ENCODE peak calls at places on chromosome 1, in six cellular contexts. One of them, this sample, is unnamed.

GRCh38 chr1:65083263-65083896 is 64.6 kb upstream of the AK4 start:
- DNase-seq in GM23338: no peak
- DNase-seq in MM.1S: no peak
- DNase-seq in neural progenitor cell: no peak
- DNase-seq in OCI-LY7: no peak
- DNase-seq in GM23248: peak; percentile 50
- DNase-seq in this sample: no peak

GRCh38 chr1:57470028-57470427 is 46.2 kb upstream of the DAB1 start:
- DNase-seq in GM23338: peak; percentile 27
- DNase-seq in MM.1S: no peak
- DNase-seq in neural progenitor cell: no peak
- DNase-seq in OCI-LY7: no peak
- DNase-seq in GM23248: peak; percentile 55
- DNase-seq in this sample: no peak

GRCh38 chr1:22045604-22046228 is 6.8 kb upstream of the CDC42 start:
- DNase-seq in GM23338: no peak
- DNase-seq in MM.1S: no peak
- DNase-seq in neural progenitor cell: no peak
- DNase-seq in OCI-LY7: no peak
- DNase-seq in GM23248: peak; percentile 31
- DNase-seq in this sample: peak; percentile 29

GRCh38 chr1:244303610-244303969 is 148.1 kb downstream of the ADSS2 start:
- DNase-seq in GM23338: no peak
- DNase-seq in MM.1S: no peak
- DNase-seq in neural progenitor cell: no peak
- DNase-seq in OCI-LY7: no peak
- DNase-seq in GM23248: no peak
- DNase-seq in this sample: no peak

GRCh38 chr1:228081578-228082259 is 789 bp upstream of the ARF1 start:
- DNase-seq in GM23338: peak; percentile 60
- DNase-seq in MM.1S: peak; percentile 42
- DNase-seq in neural progenitor cell: peak; percentile 75
- DNase-seq in OCI-LY7: peak; percentile 37
- DNase-seq in GM23248: peak; percentile 43
- DNase-seq in this sample: peak; percentile 44

GRCh38 chr1:8702848-8703810 is 114.3 kb downstream of the RERE start:
- DNase-seq in GM23338: peak; percentile 94
- DNase-seq in MM.1S: peak; percentile 93
- DNase-seq in neural progenitor cell: peak; percentile 97
- DNase-seq in OCI-LY7: peak; percentile 67
- DNase-seq in GM23248: peak; percentile 93
- DNase-seq in this sample: peak; percentile 93

GRCh38 chr1:231896806-231897205 is 270.2 kb downstream of the DISC1 start:
- DNase-seq in GM23338: no peak
- DNase-seq in MM.1S: no peak
- DNase-seq in neural progenitor cell: no peak
- DNase-seq in OCI-LY7: no peak
- DNase-seq in GM23248: no peak
- DNase-seq in this sample: no peak

GRCh38 chr1:227774051-227774720 is 39.0 kb downstream of the SNAP47 start:
- DNase-seq in GM23338: no peak
- DNase-seq in MM.1S: no peak
- DNase-seq in neural progenitor cell: no peak
- DNase-seq in OCI-LY7: no peak
- DNase-seq in GM23248: no peak
- DNase-seq in this sample: no peak

GRCh38 chr1:22428672-22429071 is 23.0 kb upstream of the ZBTB40 start:
- DNase-seq in GM23338: peak; percentile 86
- DNase-seq in MM.1S: peak; percentile 69
- DNase-seq in neural progenitor cell: peak; percentile 55
- DNase-seq in OCI-LY7: peak; percentile 88
- DNase-seq in GM23248: peak; percentile 62
- DNase-seq in this sample: peak; percentile 70

GRCh38 chr1:239976130-239976968 is 115.3 kb upstream of the FMN2 start:
- DNase-seq in GM23338: peak; percentile 75
- DNase-seq in MM.1S: peak; percentile 78
- DNase-seq in neural progenitor cell: peak; percentile 71
- DNase-seq in OCI-LY7: peak; percentile 55
- DNase-seq in GM23248: peak; percentile 69
- DNase-seq in this sample: peak; percentile 86

GRCh38 chr1:40782371-40782956 is 1.1 kb upstream of the KCNQ4 start:
- DNase-seq in GM23338: peak; percentile 73
- DNase-seq in MM.1S: no peak
- DNase-seq in neural progenitor cell: peak; percentile 73
- DNase-seq in OCI-LY7: no peak
- DNase-seq in GM23248: no peak
- DNase-seq in this sample: no peak

GRCh38 chr1:211627259-211627658 is 48.2 kb downstream of the NEK2 start:
- DNase-seq in GM23338: no peak
- DNase-seq in MM.1S: no peak
- DNase-seq in neural progenitor cell: no peak
- DNase-seq in OCI-LY7: no peak
- DNase-seq in GM23248: no peak
- DNase-seq in this sample: no peak

GRCh38 chr1:7684132-7684531 is 87.0 kb upstream of the VAMP3 start:
- DNase-seq in GM23338: no peak
- DNase-seq in MM.1S: no peak
- DNase-seq in neural progenitor cell: no peak
- DNase-seq in OCI-LY7: no peak
- DNase-seq in GM23248: no peak
- DNase-seq in this sample: no peak

GRCh38 chr1:92324784-92325183 is 25.9 kb downstream of the RPAP2 start:
- DNase-seq in GM23338: no peak
- DNase-seq in MM.1S: no peak
- DNase-seq in neural progenitor cell: no peak
- DNase-seq in OCI-LY7: no peak
- DNase-seq in GM23248: no peak
- DNase-seq in this sample: no peak

GRCh38 chr1:3733603-3734591 is 18.4 kb upstream of the CCDC27 start:
- DNase-seq in GM23338: peak; percentile 52
- DNase-seq in MM.1S: no peak
- DNase-seq in neural progenitor cell: no peak
- DNase-seq in OCI-LY7: no peak
- DNase-seq in GM23248: no peak
- DNase-seq in this sample: no peak

GRCh38 chr1:214369364-214369763 is 88.4 kb downstream of the SMYD2 start:
- DNase-seq in GM23338: no peak
- DNase-seq in MM.1S: no peak
- DNase-seq in neural progenitor cell: no peak
- DNase-seq in OCI-LY7: no peak
- DNase-seq in GM23248: no peak
- DNase-seq in this sample: no peak

GRCh38 chr1:174428033-174428432 is 19.7 kb upstream of the GPR52 start:
- DNase-seq in GM23338: no peak
- DNase-seq in MM.1S: no peak
- DNase-seq in neural progenitor cell: no peak
- DNase-seq in OCI-LY7: no peak
- DNase-seq in GM23248: no peak
- DNase-seq in this sample: no peak

DNA sequence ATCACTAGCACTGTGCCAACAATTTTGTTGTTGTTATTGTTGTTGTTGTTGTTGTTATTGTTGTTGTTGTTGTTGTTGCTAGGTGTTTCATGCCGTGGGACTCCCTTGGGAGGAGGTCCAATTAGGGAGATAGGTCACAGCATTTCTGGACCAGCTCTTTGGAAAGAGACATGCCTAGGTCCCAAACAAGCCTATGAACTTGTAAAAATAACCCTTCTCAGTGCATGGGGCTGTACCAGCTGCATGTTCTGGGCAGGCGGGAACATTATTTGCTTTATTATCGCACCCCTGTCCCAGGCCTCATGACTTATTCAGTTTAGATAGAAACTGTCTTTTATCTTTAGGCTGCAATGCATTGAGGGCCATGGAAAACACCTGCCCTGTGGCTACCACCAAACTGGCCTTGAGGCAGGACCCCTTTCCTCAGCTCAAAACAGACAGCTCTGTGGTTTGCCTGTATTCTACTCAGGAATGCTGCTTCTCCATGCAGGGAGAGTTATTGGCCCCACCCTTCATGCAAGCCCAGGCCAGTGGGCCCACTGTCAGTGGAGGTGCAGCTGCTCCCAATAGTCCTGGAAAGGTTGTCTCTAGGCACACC is 386.4 kb upstream of the BRINP3 start:
- DNase-seq in GM23338: no peak
- DNase-seq in MM.1S: no peak
- DNase-seq in neural progenitor cell: no peak
- DNase-seq in OCI-LY7: no peak
- DNase-seq in GM23248: no peak
- DNase-seq in this sample: no peak
- TF ChIP-seq EZH2phosphoT487 in GM23338: no peak
- TF ChIP-seq EZH2phosphoT487 in MM.1S: no peak
- TF ChIP-seq EZH2phosphoT487 in neural progenitor cell: no peak
- TF ChIP-seq EZH2phosphoT487 in OCI-LY7: no peak
- TF ChIP-seq EZH2phosphoT487 in GM23248: no peak
- TF ChIP-seq EZH2phosphoT487 in this sample: no peak

GRCh38 chr1:91217911-91218310 is 186.7 kb downstream of the HFM1 start:
- DNase-seq in GM23338: no peak
- DNase-seq in MM.1S: peak; percentile 62
- DNase-seq in neural progenitor cell: no peak
- DNase-seq in OCI-LY7: no peak
- DNase-seq in GM23248: no peak
- DNase-seq in this sample: no peak
- TF ChIP-seq EZH2phosphoT487 in GM23338: no peak
- TF ChIP-seq EZH2phosphoT487 in MM.1S: no peak
- TF ChIP-seq EZH2phosphoT487 in neural progenitor cell: no peak
- TF ChIP-seq EZH2phosphoT487 in OCI-LY7: no peak
- TF ChIP-seq EZH2phosphoT487 in GM23248: no peak
- TF ChIP-seq EZH2phosphoT487 in this sample: no peak

DNA sequence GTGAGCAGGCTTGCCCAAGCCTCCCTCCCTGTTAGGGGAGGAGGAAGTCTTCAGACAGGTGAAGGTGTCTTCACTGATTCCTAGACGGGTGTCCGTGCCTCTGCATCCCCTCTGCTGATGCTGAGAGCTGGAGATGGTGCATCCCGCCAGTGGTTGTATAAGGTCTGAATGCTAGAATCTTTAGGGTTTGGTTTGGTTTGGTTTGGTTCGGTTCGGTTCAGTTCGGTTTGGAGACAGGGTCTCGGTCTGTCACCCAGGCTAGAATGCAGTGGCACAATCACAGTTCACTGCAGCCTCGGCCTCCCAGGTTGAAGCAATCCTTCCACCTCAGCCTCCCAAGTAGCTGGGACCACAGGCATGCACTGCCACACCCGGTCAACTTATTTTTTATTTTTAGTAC is 153.6 kb downstream of the PGBD5 start:
- DNase-seq in GM23338: no peak
- DNase-seq in MM.1S: no peak
- DNase-seq in neural progenitor cell: no peak
- DNase-seq in OCI-LY7: no peak
- DNase-seq in GM23248: no peak
- DNase-seq in this sample: no peak
- TF ChIP-seq EZH2phosphoT487 in GM23338: no peak
- TF ChIP-seq EZH2phosphoT487 in MM.1S: no peak
- TF ChIP-seq EZH2phosphoT487 in neural progenitor cell: no peak
- TF ChIP-seq EZH2phosphoT487 in OCI-LY7: no peak
- TF ChIP-seq EZH2phosphoT487 in GM23248: no peak
- TF ChIP-seq EZH2phosphoT487 in this sample: no peak

DNA sequence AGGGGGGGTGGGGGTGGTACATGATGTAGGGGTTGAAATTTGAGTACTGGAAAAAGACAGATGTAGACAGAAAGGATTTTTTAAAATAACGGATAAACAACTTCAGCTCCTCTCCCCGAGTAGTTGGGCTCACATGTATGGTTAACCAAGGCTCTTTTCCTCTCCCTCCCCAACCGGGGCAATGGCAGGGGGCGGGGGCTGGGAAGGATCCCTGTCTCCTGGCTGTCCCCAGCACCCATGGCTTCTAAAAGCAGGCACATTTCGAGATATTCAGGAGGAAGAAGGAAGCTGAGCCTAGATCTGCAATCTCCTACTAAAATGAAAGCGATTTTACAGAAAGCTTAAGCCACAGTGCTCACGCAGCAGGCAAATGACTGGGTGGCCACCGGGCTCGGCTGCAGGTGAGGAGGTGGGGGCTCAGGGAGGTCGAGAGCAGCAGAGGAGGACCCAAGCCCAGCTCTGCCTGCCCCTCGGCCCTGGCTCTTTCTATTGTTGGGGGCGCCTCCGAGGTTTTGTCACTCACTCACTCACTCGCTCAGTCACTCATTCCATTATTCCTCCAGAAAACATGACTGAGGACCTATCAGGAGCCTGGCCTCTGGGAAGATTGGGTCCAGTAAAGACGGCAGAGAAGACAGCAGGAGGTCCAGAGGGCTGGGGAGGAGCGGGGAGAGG is 573.3 kb downstream of the PTPRU start:
- DNase-seq in GM23338: no peak
- DNase-seq in MM.1S: no peak
- DNase-seq in neural progenitor cell: no peak
- DNase-seq in OCI-LY7: no peak
- DNase-seq in GM23248: no peak
- DNase-seq in this sample: no peak
- TF ChIP-seq EZH2phosphoT487 in GM23338: no peak
- TF ChIP-seq EZH2phosphoT487 in MM.1S: no peak
- TF ChIP-seq EZH2phosphoT487 in neural progenitor cell: no peak
- TF ChIP-seq EZH2phosphoT487 in OCI-LY7: no peak
- TF ChIP-seq EZH2phosphoT487 in GM23248: no peak
- TF ChIP-seq EZH2phosphoT487 in this sample: no peak

GRCh38 chr1:162396201-162396906 is 14.8 kb downstream of the C1orf226 start:
- DNase-seq in GM23338: no peak
- DNase-seq in MM.1S: no peak
- DNase-seq in neural progenitor cell: no peak
- DNase-seq in OCI-LY7: no peak
- DNase-seq in GM23248: no peak
- DNase-seq in this sample: no peak
- TF ChIP-seq EZH2phosphoT487 in GM23338: no peak
- TF ChIP-seq EZH2phosphoT487 in MM.1S: no peak
- TF ChIP-seq EZH2phosphoT487 in neural progenitor cell: no peak
- TF ChIP-seq EZH2phosphoT487 in OCI-LY7: no peak
- TF ChIP-seq EZH2phosphoT487 in GM23248: no peak
- TF ChIP-seq EZH2phosphoT487 in this sample: no peak

This sample was measured in PC-3.